ENCODE peak calls at places on chromosomes 13 and 19, in six cellular contexts. One of them, this sample, is unnamed. For H3K4me1, the result is how much of the 10 kb centered on the place peaks cover.

GRCh38 chr13:69109891-69110525 is 997.6 kb upstream of the ATXN8OS start:
- DNase-seq in Peyer's patch: no peak
- DNase-seq in tibial nerve: no peak
- DNase-seq in left lung: no peak
- DNase-seq in cardiac muscle cell: no peak
- DNase-seq in heart right ventricle: no peak
- DNase-seq in this sample: no peak

GRCh38 chr13:110850840-110851239 is 64.0 kb downstream of the ANKRD10 start:
- DNase-seq in left lung: no peak
- DNase-seq in tibial nerve: no peak
- DNase-seq in Peyer's patch: no peak
- DNase-seq in heart right ventricle: no peak
- DNase-seq in cardiac muscle cell: no peak
- DNase-seq in this sample: no peak

GRCh38 chr19:29731331-29731850 is 16.3 kb upstream of the C19orf12 start:
- DNase-seq in Peyer's patch: no peak
- DNase-seq in left lung: no peak
- DNase-seq in heart right ventricle: no peak
- DNase-seq in tibial nerve: no peak
- DNase-seq in cardiac muscle cell: no peak
- DNase-seq in this sample: no peak

GRCh38 chr19:17337675-17338439 is 504 bp downstream of the GTPBP3 start:
- DNase-seq in tibial nerve: no peak
- DNase-seq in cardiac muscle cell: no peak
- DNase-seq in Peyer's patch: no peak
- DNase-seq in left lung: no peak
- DNase-seq in heart right ventricle: no peak
- DNase-seq in this sample: no peak

GRCh38 chr19:49442354-49442753 is 1.0 kb upstream of the SLC17A7 start:
- DNase-seq in cardiac muscle cell: no peak
- DNase-seq in Peyer's patch: no peak
- DNase-seq in left lung: no peak
- DNase-seq in tibial nerve: peak
- DNase-seq in heart right ventricle: peak
- DNase-seq in this sample: no peak

GRCh38 chr13:30463820-30464495 is 1.8 kb downstream of the HMGB1 start:
- DNase-seq in left lung: peak
- DNase-seq in Peyer's patch: peak
- DNase-seq in cardiac muscle cell: peak
- DNase-seq in heart right ventricle: peak
- DNase-seq in tibial nerve: peak
- DNase-seq in this sample: peak

GRCh38 chr19:53328967-53329366 is 4.6 kb upstream of the ZNF845 start:
- DNase-seq in tibial nerve: no peak
- DNase-seq in Peyer's patch: no peak
- DNase-seq in cardiac muscle cell: peak
- DNase-seq in left lung: no peak
- DNase-seq in heart right ventricle: peak
- DNase-seq in this sample: no peak

GRCh38 chr13:24124789-24125476 is 35.6 kb upstream of the SPATA13 start:
- DNase-seq in left lung: no peak
- DNase-seq in Peyer's patch: no peak
- DNase-seq in tibial nerve: no peak
- DNase-seq in cardiac muscle cell: no peak
- DNase-seq in heart right ventricle: peak
- DNase-seq in this sample: no peak

GRCh38 chr13:94967183-94968039 is 255.1 kb upstream of the SOX21 start:
- DNase-seq in heart right ventricle: no peak
- DNase-seq in left lung: no peak
- DNase-seq in tibial nerve: no peak
- DNase-seq in Peyer's patch: no peak
- DNase-seq in cardiac muscle cell: peak
- DNase-seq in this sample: no peak

GRCh38 chr19:2607712-2608601 is 94.5 kb downstream of the GNG7 start:
- DNase-seq in left lung: no peak
- DNase-seq in heart right ventricle: no peak
- DNase-seq in Peyer's patch: peak
- DNase-seq in cardiac muscle cell: no peak
- DNase-seq in tibial nerve: no peak
- DNase-seq in this sample: peak
- H3K4me3 ChIP-seq in left lung: no peak
- H3K4me3 ChIP-seq in heart right ventricle: no peak
- H3K4me3 ChIP-seq in Peyer's patch: no peak
- H3K4me3 ChIP-seq in cardiac muscle cell: no peak
- H3K4me3 ChIP-seq in tibial nerve: no peak
- H3K4me3 ChIP-seq in this sample: peak

GRCh38 chr19:3364501-3364858 is 1.9 kb upstream of the NFIC start:
- DNase-seq in tibial nerve: no peak
- DNase-seq in heart right ventricle: no peak
- DNase-seq in cardiac muscle cell: no peak
- DNase-seq in left lung: no peak
- DNase-seq in Peyer's patch: no peak
- DNase-seq in this sample: no peak
- H3K4me1 ChIP-seq in tibial nerve: under half
- H3K4me1 ChIP-seq in heart right ventricle: half or more
- H3K4me1 ChIP-seq in cardiac muscle cell: under half
- H3K4me1 ChIP-seq in left lung: under half
- H3K4me1 ChIP-seq in Peyer's patch: under half
- H3K4me1 ChIP-seq in this sample: under half

DNA sequence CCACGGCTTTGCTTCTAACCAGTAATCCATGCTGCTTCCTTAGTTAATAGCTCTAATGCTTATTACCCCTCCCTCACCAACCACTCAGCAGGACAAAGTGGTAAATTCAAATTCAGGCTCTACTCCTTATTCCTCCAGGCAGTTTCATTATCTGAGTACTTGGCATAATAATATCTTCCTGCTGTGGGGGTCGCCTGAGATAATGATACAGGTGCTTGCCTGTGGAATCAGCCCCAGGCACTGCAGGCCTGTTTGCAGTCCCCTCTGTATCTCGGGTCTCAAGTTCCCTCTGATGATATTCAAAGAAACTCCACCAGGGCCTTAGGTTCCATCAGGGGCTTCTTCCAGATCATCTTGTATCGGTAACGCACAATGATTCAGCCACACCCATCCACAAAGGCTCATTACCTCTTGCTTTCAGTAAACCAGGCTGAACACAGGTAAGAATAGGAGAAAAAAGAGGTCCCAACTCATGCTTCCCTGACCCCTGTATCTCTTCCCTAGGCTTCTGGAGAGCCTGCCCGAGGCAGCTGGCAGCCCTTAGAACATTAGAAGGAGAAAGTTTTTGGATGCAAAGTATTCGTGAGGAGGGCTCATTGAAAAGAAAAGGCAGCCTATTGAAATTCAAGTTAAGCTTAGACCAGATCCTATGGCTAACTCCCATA is 14.3 kb upstream of the FOXO1 start:
- DNase-seq in cardiac muscle cell: no peak
- DNase-seq in tibial nerve: no peak
- DNase-seq in Peyer's patch: no peak
- DNase-seq in heart right ventricle: no peak
- DNase-seq in left lung: no peak
- DNase-seq in this sample: no peak
- H3K4me3 ChIP-seq in cardiac muscle cell: no peak
- H3K4me3 ChIP-seq in tibial nerve: no peak
- H3K4me3 ChIP-seq in Peyer's patch: no peak
- H3K4me3 ChIP-seq in heart right ventricle: no peak
- H3K4me3 ChIP-seq in left lung: no peak
- H3K4me3 ChIP-seq in this sample: no peak

GRCh38 chr19:58003153-58003828 is 671 bp upstream of the ZNF606 start:
- DNase-seq in left lung: no peak
- DNase-seq in cardiac muscle cell: no peak
- DNase-seq in Peyer's patch: no peak
- DNase-seq in tibial nerve: no peak
- DNase-seq in heart right ventricle: peak
- DNase-seq in this sample: no peak
- H3K4me1 ChIP-seq in left lung: under half
- H3K4me1 ChIP-seq in cardiac muscle cell: under half
- H3K4me1 ChIP-seq in Peyer's patch: under half
- H3K4me1 ChIP-seq in tibial nerve: under half
- H3K4me1 ChIP-seq in heart right ventricle: under half
- H3K4me1 ChIP-seq in this sample: under half

GRCh38 chr13:113129480-113129879 is 6.9 kb downstream of the F10 start:
- DNase-seq in cardiac muscle cell: no peak
- DNase-seq in tibial nerve: no peak
- DNase-seq in left lung: no peak
- DNase-seq in Peyer's patch: peak
- DNase-seq in heart right ventricle: no peak
- DNase-seq in this sample: no peak

GRCh38 chr13:113126265-113127150 is 3.9 kb downstream of the F10 start:
- DNase-seq in left lung: no peak
- DNase-seq in tibial nerve: no peak
- DNase-seq in heart right ventricle: no peak
- DNase-seq in cardiac muscle cell: no peak
- DNase-seq in Peyer's patch: peak
- DNase-seq in this sample: no peak

GRCh38 chr13:113135281-113135760 is 12.7 kb downstream of the F10 start:
- DNase-seq in tibial nerve: no peak
- DNase-seq in heart right ventricle: no peak
- DNase-seq in Peyer's patch: no peak
- DNase-seq in cardiac muscle cell: no peak
- DNase-seq in left lung: no peak
- DNase-seq in this sample: no peak

GRCh38 chr13:113125506-113126264 is 3.1 kb downstream of the F10 start:
- DNase-seq in tibial nerve: no peak
- DNase-seq in left lung: peak
- DNase-seq in cardiac muscle cell: no peak
- DNase-seq in Peyer's patch: peak
- DNase-seq in heart right ventricle: no peak
- DNase-seq in this sample: no peak

DNA sequence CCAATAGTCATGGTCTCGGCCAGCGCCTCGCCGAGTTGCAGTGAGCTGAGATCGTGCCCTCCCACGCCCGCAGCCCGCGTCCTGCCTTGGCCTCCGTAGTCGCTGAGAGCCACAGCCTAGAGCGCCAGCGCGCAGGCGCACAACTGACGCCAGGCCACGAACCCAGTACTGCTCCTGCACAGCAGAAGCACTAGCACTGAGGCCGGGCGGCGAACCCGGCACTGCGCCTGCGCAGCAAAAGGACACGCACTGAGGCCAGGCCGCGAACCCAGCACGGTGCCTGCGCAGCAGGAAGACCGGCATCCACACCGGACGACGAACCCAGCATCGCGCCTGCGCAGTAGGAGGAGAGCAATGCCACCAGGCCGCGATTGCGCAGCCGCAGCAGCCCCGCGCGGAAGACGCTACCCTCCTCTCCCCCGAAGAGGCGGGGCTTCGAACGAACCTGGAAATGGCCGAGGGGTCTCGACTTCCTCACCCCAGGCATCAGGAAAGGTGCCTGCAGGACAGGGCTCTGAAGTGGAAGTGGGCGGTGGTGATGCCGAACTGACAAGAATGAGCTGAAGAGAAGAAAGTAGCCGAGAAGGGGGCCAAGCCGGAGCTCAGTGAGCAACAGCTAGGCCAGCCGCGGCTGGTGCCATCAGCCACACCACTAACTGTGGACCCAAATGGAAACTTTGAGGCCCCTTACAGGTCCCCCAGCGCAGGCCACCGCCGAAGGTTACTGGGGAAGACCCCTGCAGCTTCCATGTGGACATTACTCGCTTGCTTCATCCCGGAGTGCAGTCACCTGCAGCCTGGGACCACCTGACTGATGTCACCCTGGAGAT is 7.5 kb downstream of the F10 start:
- DNase-seq in heart right ventricle: no peak
- DNase-seq in tibial nerve: no peak
- DNase-seq in Peyer's patch: no peak
- DNase-seq in left lung: peak
- DNase-seq in cardiac muscle cell: peak
- DNase-seq in this sample: peak
- H3K4me3 ChIP-seq in heart right ventricle: peak
- H3K4me3 ChIP-seq in tibial nerve: no peak
- H3K4me3 ChIP-seq in Peyer's patch: no peak
- H3K4me3 ChIP-seq in left lung: peak
- H3K4me3 ChIP-seq in cardiac muscle cell: no peak
- H3K4me3 ChIP-seq in this sample: no peak

DNA sequence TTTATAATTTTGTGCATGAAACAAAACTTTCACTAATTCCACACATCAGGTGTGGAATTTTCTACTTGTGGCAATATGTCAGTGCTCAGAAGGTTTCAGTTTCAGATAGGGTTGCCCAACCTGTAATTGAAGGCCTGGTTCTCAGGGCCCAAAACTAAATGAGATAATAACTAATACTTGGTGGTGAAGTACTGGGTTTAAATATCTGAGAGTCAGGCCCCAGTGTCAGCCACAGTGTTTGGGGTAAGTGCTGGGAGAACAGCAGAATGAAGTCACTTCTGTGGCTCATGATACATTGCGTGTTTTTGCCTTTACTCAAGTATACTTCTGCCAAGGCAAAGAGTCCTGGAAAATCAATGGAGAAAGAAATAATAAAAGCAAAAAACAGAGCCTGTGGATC is 5.6 kb downstream of the SAFB start:
- DNase-seq in tibial nerve: no peak
- DNase-seq in cardiac muscle cell: no peak
- DNase-seq in left lung: no peak
- DNase-seq in heart right ventricle: no peak
- DNase-seq in Peyer's patch: no peak
- DNase-seq in this sample: no peak
- H3K4me1 ChIP-seq in tibial nerve: half or more
- H3K4me1 ChIP-seq in cardiac muscle cell: under half
- H3K4me1 ChIP-seq in left lung: half or more
- H3K4me1 ChIP-seq in heart right ventricle: half or more
- H3K4me1 ChIP-seq in Peyer's patch: under half
- H3K4me1 ChIP-seq in this sample: half or more

GRCh38 chr19:42033413-42033812 is 36.6 kb downstream of the GRIK5 start:
- DNase-seq in left lung: no peak
- DNase-seq in Peyer's patch: no peak
- DNase-seq in cardiac muscle cell: no peak
- DNase-seq in heart right ventricle: no peak
- DNase-seq in tibial nerve: no peak
- DNase-seq in this sample: no peak
- H3K4me3 ChIP-seq in left lung: no peak
- H3K4me3 ChIP-seq in Peyer's patch: no peak
- H3K4me3 ChIP-seq in cardiac muscle cell: no peak
- H3K4me3 ChIP-seq in heart right ventricle: no peak
- H3K4me3 ChIP-seq in tibial nerve: no peak
- H3K4me3 ChIP-seq in this sample: no peak

DNA sequence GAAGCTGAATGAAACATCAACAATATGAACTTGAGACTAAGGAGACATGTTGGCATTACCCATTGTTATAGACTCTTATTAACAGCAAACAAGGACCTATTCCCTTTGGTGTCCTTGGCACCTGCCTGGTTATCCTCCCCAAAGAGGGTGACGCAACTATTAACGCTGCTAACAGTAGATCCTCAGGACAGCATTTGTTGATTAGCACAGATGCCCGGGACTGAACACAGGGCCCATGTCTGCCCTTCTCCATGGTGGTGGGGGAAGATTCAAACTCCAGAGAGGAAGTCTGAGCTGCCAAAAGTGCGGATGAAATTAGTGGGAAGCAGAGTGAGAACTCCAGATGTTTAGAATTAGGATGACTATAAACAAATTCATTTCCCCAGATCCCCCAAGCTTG is 101.2 kb upstream of the RAP2A start:
- DNase-seq in left lung: no peak
- DNase-seq in cardiac muscle cell: no peak
- DNase-seq in tibial nerve: no peak
- DNase-seq in heart right ventricle: no peak
- DNase-seq in Peyer's patch: no peak
- DNase-seq in this sample: no peak
- H3K4me1 ChIP-seq in left lung: under half
- H3K4me1 ChIP-seq in cardiac muscle cell: under half
- H3K4me1 ChIP-seq in tibial nerve: half or more
- H3K4me1 ChIP-seq in heart right ventricle: half or more
- H3K4me1 ChIP-seq in Peyer's patch: under half
- H3K4me1 ChIP-seq in this sample: under half